ENCODE peak calls at places on chromosomes 6 and 20, in nine cellular contexts. D is ovary; G is thoracic aorta; P is GM12878; I is CD8-positive, alpha-beta T cell; B is GM23248; C is heart right ventricle; X is fibroblast of lung; R is NB4. W is an unnamed sample.

GRCh38 chr20:4064118-4064962 is 49.0 kb upstream of the RNF24 start:
- DNase-seq in I (no peak), X (peak), D (peak), R (peak), P (no peak), B (peak), G (peak), C (peak), W (peak)

GRCh38 chr6:151412905-151413304 is 21.5 kb upstream of the ZBTB2 start:
- DNase-seq in B (no peak), G (no peak), C (no peak), P (no peak), R (no peak), X (no peak), D (no peak), I (no peak), W (no peak)

GRCh38 chr6:44339301-44339700 is 3.1 kb upstream of the SPATS1 start:
- DNase-seq in R (no peak), C (no peak), I (no peak), P (no peak), D (no peak), G (no peak), B (no peak), X (no peak), W (no peak)

GRCh38 chr6:82129814-82130213 is 117.7 kb downstream of the IBTK start:
- DNase-seq in I (no peak), C (no peak), D (no peak), G (no peak), B (no peak), R (no peak), X (no peak), P (no peak), W (no peak)

GRCh38 chr6:89411269-89412070 is 603 bp downstream of the RRAGD start:
- DNase-seq in G (no peak), B (peak), I (peak), D (peak), R (peak), X (no peak), C (peak), P (no peak), W (peak)

GRCh38 chr6:18260448-18261106 is 3.8 kb downstream of the DEK start:
- DNase-seq in P (peak), X (peak), I (no peak), C (no peak), B (peak), R (peak), G (no peak), D (no peak), W (no peak)

GRCh38 chr20:63150911-63151531 is 64.9 kb downstream of the YTHDF1 start:
- DNase-seq in B (no peak), X (no peak), D (no peak), P (no peak), C (peak), I (no peak), G (no peak), R (peak), W (no peak)

GRCh38 chr20:37364927-37365272 is 19.0 kb downstream of the SRC start:
- DNase-seq in D (no peak), B (no peak), X (no peak), I (no peak), R (no peak), G (no peak), P (no peak), C (no peak), W (no peak)

GRCh38 chr6:13044390-13044789 is 283.9 kb downstream of the TBC1D7 start:
- DNase-seq in C (no peak), R (peak), G (no peak), X (peak), P (no peak), B (peak), I (no peak), D (no peak), W (no peak)

GRCh38 chr20:63577317-63577894 is 3.4 kb upstream of the HELZ2 start:
- DNase-seq in G (no peak), B (no peak), C (peak), I (no peak), P (no peak), R (no peak), D (peak), X (no peak), W (peak)

GRCh38 chr6:149111556-149112115 is 205.9 kb upstream of the TAB2 start:
- DNase-seq in C (no peak), B (no peak), P (no peak), D (no peak), G (no peak), I (no peak), R (peak), X (no peak), W (no peak)

GRCh38 chr6:103854059-103854458 is 1005.7 kb downstream of the HACE1 start:
- DNase-seq in X (no peak), R (no peak), C (no peak), I (no peak), B (no peak), G (no peak), P (no peak), D (no peak), W (no peak)

GRCh38 chr6:131976545-131977061 is 25.4 kb upstream of the CCN2 start:
- DNase-seq in G (no peak), B (no peak), D (no peak), X (peak), P (no peak), R (no peak), I (no peak), C (no peak), W (no peak)

GRCh38 chr6:118813795-118814194 is 80.2 kb upstream of the ASF1A start:
- DNase-seq in I (no peak), D (no peak), R (peak), P (no peak), X (peak), C (no peak), B (peak), G (no peak), W (no peak)

GRCh38 chr6:168193816-168194701 is 115.0 kb upstream of the FRMD1 start:
- DNase-seq in I (peak), G (no peak), D (no peak), P (no peak), C (no peak), X (no peak), B (no peak), R (peak), W (no peak)

GRCh38 chr6:80022803-80023202 is 18.4 kb downstream of the TTK start:
- DNase-seq in B (peak), G (no peak), I (no peak), R (no peak), D (no peak), C (no peak), P (no peak), X (peak), W (no peak)

GRCh38 chr6:17633465-17634188 is 33.5 kb downstream of the FAM8A1 start:
- DNase-seq in R (no peak), B (no peak), G (no peak), D (no peak), C (no peak), X (no peak), P (peak), I (peak), W (no peak)

GRCh38 chr6:31180500-31180899 is 10.0 kb upstream of the POU5F1 start:
- DNase-seq in G (no peak), C (peak), R (no peak), B (no peak), D (peak), I (peak), X (peak), P (no peak), W (peak)

GRCh38 chr6:108847738-108848115 is 495 bp upstream of the ARMC2 start:
- DNase-seq in P (no peak), R (no peak), C (no peak), G (no peak), B (no peak), X (no peak), I (no peak), D (no peak), W (no peak)
- H3K4me3 ChIP-seq in P (peak), R (peak), C (peak), G (peak), B (peak), X (peak), I (peak), D (peak), W (peak)

DNA sequence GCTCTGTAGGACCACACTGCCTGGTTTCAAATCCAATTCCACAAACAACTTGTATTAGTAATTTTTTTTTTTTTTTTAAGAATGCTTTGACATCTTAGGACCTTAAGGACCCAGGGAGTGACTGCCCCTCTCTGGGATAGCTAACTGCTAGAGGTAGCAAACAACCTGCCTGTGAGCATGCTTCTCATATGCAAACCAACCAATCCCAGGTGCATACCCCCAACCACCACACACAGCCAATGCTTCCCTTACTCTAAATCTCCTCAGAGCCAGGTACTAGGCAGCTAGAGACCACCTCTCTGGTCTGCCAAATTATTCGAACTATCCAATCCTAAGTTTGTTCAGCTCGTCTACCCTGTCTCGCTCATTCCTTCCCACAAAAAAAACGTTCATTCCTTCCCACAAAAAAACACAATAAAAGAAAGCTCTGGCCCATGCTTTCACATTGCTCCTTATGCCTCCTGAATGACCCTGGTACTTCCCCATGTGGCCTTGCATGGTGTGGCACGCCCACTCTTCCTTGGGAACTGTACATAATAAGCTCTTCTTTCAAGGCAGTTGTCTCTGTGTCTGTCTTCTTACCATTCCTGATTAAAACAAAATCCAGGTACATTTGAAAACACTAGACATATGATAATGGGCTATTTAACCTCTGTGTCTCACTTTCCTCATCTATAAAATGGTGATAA is 6.4 kb downstream of the SERAC1 start:
- DNase-seq in R (peak), X (no peak), B (peak), D (no peak), C (no peak), I (no peak), P (no peak), G (no peak), W (no peak)
- H3K4me3 ChIP-seq in R (no peak), X (no peak), B (no peak), D (no peak), C (no peak), I (no peak), P (no peak), G (no peak), W (no peak)

GRCh38 chr6:4906293-4906941 is 97.4 kb downstream of the RPP40 start:
- DNase-seq in C (no peak), P (no peak), X (no peak), D (no peak), R (no peak), G (no peak), B (no peak), I (no peak), W (no peak)
- H3K4me3 ChIP-seq in C (peak), P (peak), X (peak), D (no peak), R (no peak), G (peak), B (peak), I (peak), W (no peak)

GRCh38 chr6:104941694-104942177 is 15.2 kb upstream of the LIN28B start:
- DNase-seq in R (no peak), P (no peak), X (no peak), B (no peak), D (no peak), I (no peak), C (no peak), G (no peak), W (no peak)
- H3K4me3 ChIP-seq in R (no peak), P (no peak), X (peak), B (peak), D (no peak), I (peak), C (no peak), G (no peak), W (peak)

W was measured in Peyer's patch.